ENCODE peak calls at places on chromosomes 12 and 14, in ten cellular contexts. X, W, U, Z, E, A, K, Q, P and D are unnamed samples.

GRCh38 chr14:61627612-61628011 is 67.7 kb upstream of the HIF1A start:
- DNase-seq in X (no peak), W (no peak), U (no peak), Z (no peak), E (no peak), A (no peak), K (no peak), Q (no peak), P (no peak), D (no peak)

GRCh38 chr14:86166541-86166940 is 636.6 kb downstream of the FLRT2 start:
- DNase-seq in X (no peak), W (no peak), U (no peak), Z (no peak), E (no peak), A (no peak), K (no peak), Q (no peak), P (no peak), D (no peak)

GRCh38 chr12:132669166-132669879 is 17.8 kb downstream of the POLE start:
- DNase-seq in X (no peak), W (no peak), U (no peak), Z (no peak), E (no peak), A (no peak), K (no peak), Q (no peak), P (no peak), D (no peak)

GRCh38 chr12:93676408-93677194 is 574 bp upstream of the CRADD start:
- DNase-seq in X (no peak), W (no peak), U (no peak), Z (no peak), E (no peak), A (no peak), K (no peak), Q (no peak), P (no peak), D (no peak)

GRCh38 chr12:113867258-113867657 is 98.9 kb downstream of the RBM19 start:
- DNase-seq in X (no peak), W (no peak), U (no peak), Z (no peak), E (no peak), A (peak), K (peak), Q (no peak), P (no peak), D (no peak)

GRCh38 chr12:109767991-109768900 is 54.6 kb downstream of the FAM222A start:
- DNase-seq in X (no peak), W (no peak), U (no peak), Z (no peak), E (no peak), A (no peak), K (no peak), Q (no peak), P (peak), D (no peak)

GRCh38 chr14:90853116-90853515 is 36.9 kb upstream of the TTC7B start:
- DNase-seq in X (no peak), W (no peak), U (no peak), Z (no peak), E (no peak), A (no peak), K (no peak), Q (no peak), P (no peak), D (no peak)

GRCh38 chr12:5588231-5588995 is 156.5 kb downstream of the NTF3 start:
- DNase-seq in X (no peak), W (no peak), U (no peak), Z (no peak), E (no peak), A (peak), K (no peak), Q (no peak), P (no peak), D (no peak)

GRCh38 chr12:65335021-65335714 is 56.7 kb downstream of the MSRB3 start:
- DNase-seq in X (no peak), W (no peak), U (no peak), Z (peak), E (no peak), A (peak), K (peak), Q (no peak), P (no peak), D (no peak)

GRCh38 chr12:16492240-16492639 is 113.7 kb downstream of the LMO3 start:
- DNase-seq in X (no peak), W (no peak), U (no peak), Z (no peak), E (no peak), A (no peak), K (no peak), Q (no peak), P (no peak), D (no peak)

GRCh38 chr12:12510141-12510540 is 52.5 kb downstream of the DUSP16 start:
- DNase-seq in X (no peak), W (no peak), U (no peak), Z (no peak), E (no peak), A (peak), K (peak), Q (no peak), P (no peak), D (no peak)

GRCh38 chr14:59342108-59342507 is 123.1 kb downstream of the GPR135 start:
- DNase-seq in X (no peak), W (no peak), U (no peak), Z (no peak), E (no peak), A (no peak), K (no peak), Q (no peak), P (no peak), D (no peak)

GRCh38 chr14:70036665-70037064 is 152.1 kb downstream of the SLC8A3 start:
- DNase-seq in X (no peak), W (no peak), U (no peak), Z (no peak), E (no peak), A (no peak), K (no peak), Q (no peak), P (no peak), D (no peak)

GRCh38 chr12:66960704-66961690 is 282.1 kb upstream of the GRIP1 start:
- DNase-seq in X (no peak), W (no peak), U (no peak), Z (no peak), E (no peak), A (no peak), K (peak), Q (no peak), P (no peak), D (no peak)

GRCh38 chr14:63544641-63545234 is 1.6 kb upstream of the PPP2R5E start:
- DNase-seq in X (no peak), W (no peak), U (no peak), Z (no peak), E (no peak), A (peak), K (peak), Q (no peak), P (no peak), D (no peak)

GRCh38 chr12:54140958-54141388 is 47.8 kb downstream of the SMUG1 start:
- DNase-seq in X (no peak), W (no peak), U (no peak), Z (no peak), E (no peak), A (no peak), K (no peak), Q (no peak), P (no peak), D (no peak)

GRCh38 chr12:124938066-124938465 is 23.6 kb upstream of the UBC start:
- DNase-seq in X (no peak), W (no peak), U (no peak), Z (no peak), E (no peak), A (no peak), K (no peak), Q (no peak), P (no peak), D (no peak)

GRCh38 chr14:74551903-74552371 is 58.4 kb downstream of the ISCA2 start:
- DNase-seq in X (no peak), W (no peak), U (no peak), Z (peak), E (no peak), A (no peak), K (no peak), Q (no peak), P (no peak), D (no peak)

GRCh38 chr12:124305776-124306685 is 11.1 kb downstream of the RFLNA start:
- DNase-seq in X (no peak), W (no peak), U (no peak), Z (no peak), E (no peak), A (no peak), K (no peak), Q (no peak), P (no peak), D (no peak)

GRCh38 chr12:47356129-47356622 is 276.4 kb upstream of the AMIGO2 start:
- DNase-seq in X (peak), W (no peak), U (no peak), Z (peak), E (no peak), A (peak), K (no peak), Q (no peak), P (no peak), D (no peak)

GRCh38 chr14:87600236-87600635 is 392.7 kb downstream of the GALC start:
- DNase-seq in X (no peak), W (no peak), U (no peak), Z (no peak), E (no peak), A (no peak), K (no peak), Q (no peak), P (no peak), D (peak)

GRCh38 chr12:53205747-53206146 is 1.3 kb downstream of the ITGB7 start:
- DNase-seq in X (peak), W (no peak), U (peak), Z (peak), E (peak), A (peak), K (peak), Q (no peak), P (no peak), D (no peak)

GRCh38 chr12:1591029-1591428 is 3.4 kb downstream of the FBXL14 start:
- DNase-seq in X (no peak), W (no peak), U (peak), Z (no peak), E (no peak), A (no peak), K (peak), Q (no peak), P (no peak), D (no peak)

GRCh38 chr12:22578328-22578727 is 34.0 kb upstream of the C2CD5 start:
- DNase-seq in X (no peak), W (no peak), U (no peak), Z (no peak), E (no peak), A (no peak), K (no peak), Q (no peak), P (no peak), D (no peak)

GRCh38 chr12:3252416-3252815 is 175.2 kb downstream of the TSPAN9 start:
- DNase-seq in X (no peak), W (no peak), U (no peak), Z (peak), E (no peak), A (peak), K (no peak), Q (peak), P (no peak), D (peak)

GRCh38 chr12:26135010-26135420 is 10.2 kb upstream of the BHLHE41 start:
- DNase-seq in X (no peak), W (peak), U (no peak), Z (peak), E (no peak), A (no peak), K (no peak), Q (peak), P (no peak), D (no peak)

GRCh38 chr14:55938249-55938791 is 179.9 kb upstream of the PELI2 start:
- DNase-seq in X (no peak), W (peak), U (no peak), Z (no peak), E (no peak), A (peak), K (peak), Q (peak), P (no peak), D (peak)

GRCh38 chr12:101680647-101681046 is 16.8 kb upstream of the CHPT1 start:
- DNase-seq in X (no peak), W (no peak), U (no peak), Z (no peak), E (no peak), A (no peak), K (no peak), Q (no peak), P (no peak), D (no peak)

GRCh38 chr12:26711072-26711471 is 121.9 kb downstream of the ITPR2 start:
- DNase-seq in X (no peak), W (no peak), U (no peak), Z (no peak), E (no peak), A (no peak), K (no peak), Q (no peak), P (no peak), D (no peak)

GRCh38 chr12:77299910-77300772 is 234.8 kb upstream of the E2F7 start:
- DNase-seq in X (no peak), W (no peak), U (no peak), Z (no peak), E (no peak), A (peak), K (peak), Q (no peak), P (no peak), D (no peak)

GRCh38 chr14:71358209-71358931 is 451.1 kb downstream of the PCNX1 start:
- DNase-seq in X (peak), W (no peak), U (no peak), Z (no peak), E (no peak), A (peak), K (no peak), Q (no peak), P (no peak), D (no peak)

GRCh38 chr12:105431537-105431936 is 101.0 kb downstream of the C12orf75 start:
- DNase-seq in X (no peak), W (no peak), U (no peak), Z (no peak), E (no peak), A (no peak), K (no peak), Q (no peak), P (no peak), D (no peak)

GRCh38 chr12:52440821-52441319 is 6.7 kb upstream of the KRT75 start:
- DNase-seq in X (no peak), W (no peak), U (no peak), Z (no peak), E (no peak), A (peak), K (peak), Q (no peak), P (no peak), D (no peak)

GRCh38 chr14:78612666-78613065 is 442.5 kb downstream of the NRXN3 start:
- DNase-seq in X (no peak), W (no peak), U (no peak), Z (no peak), E (no peak), A (no peak), K (no peak), Q (no peak), P (no peak), D (no peak)

GRCh38 chr12:1806301-1807106 is 13.9 kb upstream of the LRTM2 start:
- DNase-seq in X (no peak), W (no peak), U (no peak), Z (no peak), E (no peak), A (no peak), K (no peak), Q (no peak), P (no peak), D (no peak)

GRCh38 chr14:100159107-100159864 is at the start of gene DEGS2:
- DNase-seq in X (peak), W (peak), U (peak), Z (peak), E (peak), A (no peak), K (peak), Q (no peak), P (no peak), D (no peak)

GRCh38 chr12:15757553-15758255 is 31.5 kb downstream of the EPS8 start:
- DNase-seq in X (no peak), W (no peak), U (no peak), Z (peak), E (no peak), A (peak), K (peak), Q (no peak), P (no peak), D (no peak)

GRCh38 chr14:102545461-102546265 is 36.1 kb upstream of the ANKRD9 start:
- DNase-seq in X (no peak), W (no peak), U (no peak), Z (no peak), E (no peak), A (peak), K (no peak), Q (no peak), P (no peak), D (peak)